ENCODE peak calls at places on chromosomes 13 and 19, in four cellular contexts. R, F, N and D are unnamed samples.

GRCh38 chr13:50521750-50522149 is 321.7 kb downstream of the DLEU7 start:
- DNase-seq in R (no peak), F (no peak), N (no peak), D (no peak)

GRCh38 chr13:50099473-50099872 is 84.2 kb downstream of the KCNRG start:
- DNase-seq in R (no peak), F (no peak), N (no peak), D (no peak)

GRCh38 chr13:110938662-110939421 is 24.0 kb upstream of the ANKRD10 start:
- DNase-seq in R (no peak), F (no peak), N (no peak), D (no peak)

GRCh38 chr19:43789029-43789428 is 8.3 kb upstream of the KCNN4 start:
- DNase-seq in R (no peak), F (no peak), N (no peak), D (no peak)

GRCh38 chr13:112693831-112694497 is 4.1 kb downstream of the ATP11A start:
- DNase-seq in R (no peak), F (peak; percentile 56), N (no peak), D (peak; percentile 25)

GRCh38 chr19:29676586-29676985 is 11.3 kb downstream of the PLEKHF1 start:
- DNase-seq in R (peak; percentile 83), F (peak; percentile 52), N (no peak), D (peak; percentile 70)

GRCh38 chr19:33727331-33728028 is 69.2 kb upstream of the KCTD15 start:
- DNase-seq in R (no peak), F (no peak), N (no peak), D (no peak)

GRCh38 chr19:5974721-5975387 is 3.1 kb downstream of the RANBP3 start:
- DNase-seq in R (no peak), F (no peak), N (peak; percentile 60), D (no peak)

GRCh38 chr19:53881482-53882390 is at the start of gene PRKCG:
- DNase-seq in R (peak; percentile 69), F (no peak), N (peak; percentile 52), D (peak; percentile 60)

GRCh38 chr13:51806571-51806970 is 2.6 kb upstream of the DHRS12 start:
- DNase-seq in R (no peak), F (no peak), N (no peak), D (peak; percentile 56)

GRCh38 chr19:38015216-38015615 is 108.2 kb downstream of the SIPA1L3 start:
- DNase-seq in R (no peak), F (no peak), N (no peak), D (no peak)

GRCh38 chr19:30969586-30969985 is 379.6 kb downstream of the TSHZ3 start:
- DNase-seq in R (no peak), F (no peak), N (no peak), D (no peak)

GRCh38 chr19:47158879-47159509 is 28.4 kb downstream of the SAE1 start:
- DNase-seq in R (no peak), F (no peak), N (no peak), D (no peak)

GRCh38 chr19:4066176-4066606 is 508 bp downstream of the ZBTB7A start:
- DNase-seq in R (peak; percentile 81), F (peak; percentile 84), N (peak; percentile 71), D (no peak)

GRCh38 chr19:6491802-6492592 is 10.1 kb downstream of the TUBB4A start:
- DNase-seq in R (no peak), F (no peak), N (no peak), D (no peak)

GRCh38 chr19:5128251-5128931 is 159.5 kb downstream of the KDM4B start:
- DNase-seq in R (peak; percentile 78), F (peak; percentile 85), N (no peak), D (peak; percentile 71)

GRCh38 chr19:38386968-38387549 is 775 bp downstream of the GGN start:
- DNase-seq in R (peak; percentile 76), F (no peak), N (peak; percentile 27), D (no peak)

GRCh38 chr13:93861818-93862217 is 617.7 kb downstream of the DCT start:
- DNase-seq in R (no peak), F (no peak), N (no peak), D (no peak)

GRCh38 chr19:42065511-42065910 is 4.5 kb downstream of the GRIK5 start:
- DNase-seq in R (no peak), F (no peak), N (no peak), D (no peak)

GRCh38 chr13:66657165-66657895 is 572.8 kb downstream of the PCDH9 start:
- DNase-seq in R (peak; percentile 64), F (peak; percentile 66), N (no peak), D (peak; percentile 80)

GRCh38 chr13:52356327-52356726 is 49.6 kb downstream of the THSD1 start:
- DNase-seq in R (no peak), F (no peak), N (no peak), D (no peak)

GRCh38 chr13:41716236-41716635 is 244.7 kb downstream of the VWA8 start:
- DNase-seq in R (no peak), F (no peak), N (no peak), D (no peak)

GRCh38 chr19:35555301-35556005 is 8.0 kb downstream of the ATP4A start:
- DNase-seq in R (no peak), F (no peak), N (no peak), D (no peak)

GRCh38 chr13:110978390-110978789 is 63.5 kb upstream of the ANKRD10 start:
- DNase-seq in R (no peak), F (no peak), N (no peak), D (no peak)

GRCh38 chr19:2307518-2308012 is 389 bp downstream of the LINGO3 start:
- DNase-seq in R (no peak), F (no peak), N (no peak), D (no peak)

GRCh38 chr13:91406619-91407018 is 8.2 kb downstream of the GPC5 start:
- DNase-seq in R (no peak), F (no peak), N (no peak), D (no peak)

GRCh38 chr19:35585844-35586243 is at the start of gene PMIS2:
- DNase-seq in R (no peak), F (no peak), N (no peak), D (no peak)

GRCh38 chr19:51093066-51093465 is 10.4 kb upstream of the KLK14 start:
- DNase-seq in R (no peak), F (peak; percentile 48), N (no peak), D (no peak)

GRCh38 chr19:38564981-38565685 is 52.6 kb downstream of the MAP4K1 start:
- DNase-seq in R (peak; percentile 51), F (no peak), N (no peak), D (no peak)

GRCh38 chr13:28533441-28534166 is 38.7 kb upstream of the FLT1 start:
- DNase-seq in R (no peak), F (no peak), N (no peak), D (no peak)

GRCh38 chr13:78015782-78016181 is 97.2 kb upstream of the EDNRB start:
- DNase-seq in R (no peak), F (no peak), N (no peak), D (no peak)

GRCh38 chr19:18470153-18470552 is 32.2 kb upstream of the ISYNA1 start:
- DNase-seq in R (no peak), F (peak; percentile 69), N (no peak), D (no peak)

GRCh38 chr19:16566161-16566560 is 6.1 kb downstream of the SLC35E1 start:
- DNase-seq in R (no peak), F (no peak), N (peak; percentile 42), D (peak; percentile 72)

GRCh38 chr19:17946965-17947784 is 14.4 kb downstream of the CCDC124 start:
- DNase-seq in R (no peak), F (no peak), N (no peak), D (no peak)

GRCh38 chr19:42229855-42230331 is 9.8 kb downstream of the ZNF526 start:
- DNase-seq in R (no peak), F (no peak), N (no peak), D (no peak)

GRCh38 chr13:112713517-112714253 is 23.8 kb downstream of the ATP11A start:
- DNase-seq in R (peak; percentile 35), F (peak; percentile 55), N (no peak), D (no peak)

DNA sequence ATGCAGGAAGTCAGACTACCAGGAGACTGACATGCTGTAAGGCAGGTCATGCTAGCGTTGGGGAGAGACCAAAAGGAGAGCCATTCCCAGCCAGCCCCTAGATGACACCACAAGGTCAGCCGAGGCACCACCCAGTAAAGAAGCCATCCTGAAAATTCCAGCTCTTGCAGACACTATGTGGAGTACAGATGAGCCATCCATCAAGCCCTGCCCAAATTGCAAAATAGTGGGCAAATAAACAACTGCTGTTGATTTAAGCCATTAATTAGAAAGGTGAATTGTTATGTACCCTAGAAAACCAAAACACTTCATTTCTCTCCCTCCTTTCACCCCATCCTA is 82.1 kb downstream of the TBC1D4 start:
- DNase-seq in R (no peak), F (no peak), N (no peak), D (no peak)
- H3K4me3 ChIP-seq in R (no peak overlapping the region), F (no peak overlapping the region), N (no peak overlapping the region), D (no peak overlapping the region)

DNA sequence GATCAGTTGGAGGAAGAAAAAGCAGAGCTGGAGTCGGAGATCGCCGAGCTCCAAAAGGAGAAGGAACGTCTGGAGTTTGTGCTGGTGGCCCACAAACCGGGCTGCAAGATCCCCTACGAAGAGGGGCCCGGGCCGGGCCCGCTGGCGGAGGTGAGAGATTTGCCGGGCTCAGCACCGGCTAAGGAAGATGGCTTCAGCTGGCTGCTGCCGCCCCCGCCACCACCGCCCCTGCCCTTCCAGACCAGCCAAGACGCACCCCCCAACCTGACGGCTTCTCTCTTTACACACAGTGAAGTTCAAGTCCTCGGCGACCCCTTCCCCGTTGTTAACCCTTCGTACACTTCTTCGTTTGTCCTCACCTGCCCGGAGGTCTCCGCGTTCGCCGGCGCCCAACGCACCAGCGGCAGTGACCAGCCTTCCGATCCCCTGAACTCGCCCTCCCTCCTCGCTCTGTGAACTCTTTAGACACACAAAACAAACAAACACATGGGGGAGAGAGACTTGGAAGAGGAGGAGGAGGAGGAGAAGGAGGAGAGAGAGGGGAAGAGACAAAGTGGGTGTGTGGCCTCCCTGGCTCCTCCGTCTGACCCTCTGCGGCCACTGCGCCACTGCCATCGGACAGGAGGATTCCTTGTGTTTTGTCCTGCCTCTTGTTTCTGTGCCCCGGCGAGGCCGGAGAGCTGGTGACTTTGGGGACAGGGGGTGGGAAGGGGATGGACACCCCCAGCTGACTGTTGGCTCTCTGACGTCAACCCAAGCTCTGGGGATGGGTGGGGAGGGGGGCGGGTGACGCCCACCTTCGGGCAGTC is 5.0 kb downstream of the FOSB start:
- DNase-seq in R (no peak), F (no peak), N (no peak), D (no peak)
- H3K4me3 ChIP-seq in R (peak overlapping the region; percentile 18), F (no peak overlapping the region), N (no peak overlapping the region), D (no peak overlapping the region)

GRCh38 chr13:44667950-44668349 is 91.8 kb upstream of the TSC22D1 start:
- DNase-seq in R (no peak), F (no peak), N (no peak), D (no peak)
- H3K4me3 ChIP-seq in R (no peak overlapping the region), F (no peak overlapping the region), N (no peak overlapping the region), D (no peak overlapping the region)

DNA sequence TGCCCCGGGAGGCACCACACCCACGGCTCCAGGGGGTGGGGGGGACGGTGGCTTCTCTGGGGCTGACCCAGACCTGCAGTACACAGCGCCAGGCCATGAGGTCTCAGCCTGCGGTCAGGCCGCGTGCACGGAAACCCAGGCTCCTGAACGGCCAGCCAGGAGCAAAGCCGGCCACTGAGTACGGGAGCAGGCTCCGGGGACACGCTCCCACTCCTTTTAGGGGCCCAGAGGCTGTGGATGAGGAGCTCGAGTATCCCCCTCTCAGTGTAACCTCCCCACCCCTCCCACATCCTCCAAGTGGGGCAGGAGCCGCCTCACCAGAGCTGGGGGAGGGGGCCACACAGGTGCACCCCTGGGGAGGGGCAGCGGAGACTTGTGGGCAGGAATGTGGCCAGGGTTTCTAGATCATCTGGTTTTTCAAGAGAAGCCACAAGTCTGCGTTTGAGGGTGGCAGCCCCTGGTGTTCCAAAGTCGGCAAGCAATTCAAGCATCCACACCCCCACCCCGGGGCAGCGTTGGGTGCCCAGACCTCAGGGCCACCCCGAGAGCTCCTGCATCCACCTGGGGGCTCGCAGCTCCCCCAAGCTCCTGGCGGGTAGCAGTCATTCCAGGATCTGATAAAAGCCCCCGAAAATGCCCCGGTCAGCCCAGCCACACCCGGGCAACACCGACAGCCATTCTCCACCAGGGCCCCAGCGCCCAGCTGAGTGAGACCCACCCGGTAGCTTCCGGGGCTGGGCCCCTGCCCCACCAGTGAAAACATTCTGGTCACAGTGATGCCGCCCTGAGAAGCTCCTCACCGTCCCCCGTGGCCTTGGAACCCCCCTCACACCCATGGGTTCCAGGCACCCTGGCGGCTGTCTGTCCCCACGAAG is 6.1 kb downstream of the SBNO2 start:
- DNase-seq in R (peak; percentile 48), F (no peak), N (no peak), D (no peak)
- H3K4me3 ChIP-seq in R (peak overlapping the region; percentile 38), F (peak overlapping the region; percentile 26), N (peak overlapping the region; percentile 7), D (peak overlapping the region; percentile 35)